ENCODE peak calls at places on chromosomes 6 and 20, in four cellular contexts. E is fibroblast of pulmonary artery, S is T-helper 2 cell, B is heart right ventricle. D is an unnamed sample.
A peak's percentile ranks its signal among the peaks of the same experiment; 100 is the strongest.

GRCh38 chr20:22623211-22623610 is 38.8 kb upstream of the FOXA2 start:
- DNase-seq in E (peak; percentile 8), S (no peak), B (no peak), D (no peak)

GRCh38 chr20:24933266-24933908 is 15.7 kb upstream of the CST7 start:
- DNase-seq in E (no peak), S (no peak), B (no peak), D (no peak)

GRCh38 chr6:156779206-156780116 is 2.3 kb downstream of the ARID1B start:
- DNase-seq in E (no peak), S (peak; percentile 34), B (peak; percentile 63), D (peak; percentile 73)

GRCh38 chr6:43703512-43704429 is 16.2 kb upstream of the MRPS18A start:
- DNase-seq in E (no peak), S (no peak), B (no peak), D (no peak)

GRCh38 chr6:52609968-52610367 is 33.1 kb upstream of the TRAM2 start:
- DNase-seq in E (no peak), S (no peak), B (no peak), D (no peak)

GRCh38 chr20:35991142-35991771 is 22.9 kb downstream of the CNBD2 start:
- DNase-seq in E (peak; percentile 54), S (no peak), B (no peak), D (no peak)

GRCh38 chr20:51797357-51798025 is 4.8 kb downstream of the SALL4 start:
- DNase-seq in E (no peak), S (no peak), B (no peak), D (no peak)

GRCh38 chr6:118400582-118400981 is 147.5 kb upstream of the PLN start:
- DNase-seq in E (no peak), S (no peak), B (no peak), D (no peak)

GRCh38 chr20:36950432-36951197 is 893 bp downstream of the SAMHD1 start:
- DNase-seq in E (peak; percentile 32), S (peak; percentile 41), B (peak; percentile 47), D (peak; percentile 59)

GRCh38 chr6:147954938-147955337 is 387.7 kb upstream of the SASH1 start:
- DNase-seq in E (no peak), S (no peak), B (no peak), D (no peak)

GRCh38 chr20:38184098-38184497 is 19.0 kb upstream of the TGM2 start:
- DNase-seq in E (no peak), S (no peak), B (no peak), D (no peak)

GRCh38 chr6:32664827-32665362 is 1.6 kb downstream of the HLA-DQB1 start:
- DNase-seq in E (no peak), S (peak; percentile 35), B (peak; percentile 41), D (no peak)

GRCh38 chr6:85670573-85670972 is 27.9 kb upstream of the SYNCRIP start:
- DNase-seq in E (peak; percentile 87), S (no peak), B (no peak), D (no peak)

GRCh38 chr20:34022154-34022842 is 28.6 kb downstream of the RALY start:
- DNase-seq in E (no peak), S (no peak), B (no peak), D (no peak)

GRCh38 chr20:17856024-17856564 is 112.5 kb downstream of the SNX5 start:
- DNase-seq in E (no peak), S (no peak), B (no peak), D (peak; percentile 85)

GRCh38 chr6:41439524-41440418 is 104.4 kb downstream of the NCR2 start:
- DNase-seq in E (no peak), S (no peak), B (no peak), D (no peak)

GRCh38 chr6:133568970-133569889 is 319.7 kb upstream of the TCF21 start:
- DNase-seq in E (peak; percentile 86), S (no peak), B (no peak), D (peak; percentile 50)

GRCh38 chr6:161434331-161434730 is 160.5 kb upstream of the AGPAT4 start:
- DNase-seq in E (peak; percentile 53), S (no peak), B (no peak), D (no peak)

GRCh38 chr20:730005-730404 is 38.3 kb downstream of the SLC52A3 start:
- DNase-seq in E (no peak), S (no peak), B (no peak), D (no peak)

GRCh38 chr6:47138046-47138445 is 95.9 kb upstream of the ADGRF1 start:
- DNase-seq in E (peak; percentile 74), S (no peak), B (no peak), D (no peak)

GRCh38 chr20:12287575-12287974 is 369.9 kb downstream of the BTBD3 start:
- DNase-seq in E (no peak), S (no peak), B (no peak), D (no peak)

GRCh38 chr20:35615667-35616464 is at the start of gene SPAG4:
- DNase-seq in E (peak; percentile 82), S (peak; percentile 100), B (peak; percentile 100), D (peak; percentile 99)

GRCh38 chr6:44002071-44002590 is 125.1 kb downstream of the MRPL14 start:
- DNase-seq in E (no peak), S (no peak), B (no peak), D (peak; percentile 40)

GRCh38 chr6:125747589-125748533 is 1.6 kb upstream of the HEY2 start:
- DNase-seq in E (no peak), S (no peak), B (peak; percentile 52), D (peak; percentile 55)

GRCh38 chr20:37095108-37095608 is 639 bp downstream of the RBL1 start:
- DNase-seq in E (peak; percentile 5), S (peak; percentile 43), B (no peak), D (no peak)